ENCODE peak calls at places on chromosomes 13 and 19, in eight cellular contexts. T, W, G, V, E, I, D and N are unnamed samples.

GRCh38 chr19:49338691-49339363 is 3.6 kb downstream of the CD37 start:
- DNase-seq in E (peak; percentile 29), V (no peak), G (no peak), I (peak; percentile 78), D (no peak), T (peak; percentile 90), W (no peak), N (no peak)

GRCh38 chr13:110102053-110102452 is 204.9 kb downstream of the COL4A1 start:
- DNase-seq in V (no peak), G (no peak), T (no peak), E (no peak), W (no peak), I (no peak), D (no peak), N (no peak)

GRCh38 chr13:110244096-110244830 is 62.7 kb downstream of the COL4A1 start:
- DNase-seq in E (no peak), W (no peak), V (no peak), G (no peak), I (no peak), D (peak; percentile 73), T (no peak), N (no peak)

GRCh38 chr19:33957804-33958203 is 161.1 kb downstream of the KCTD15 start:
- DNase-seq in E (no peak), D (no peak), W (no peak), V (no peak), I (no peak), T (no peak), G (no peak), N (no peak)

GRCh38 chr13:109990296-109990695 is 203.9 kb upstream of the IRS2 start:
- DNase-seq in W (no peak), V (no peak), G (no peak), T (no peak), D (no peak), I (no peak), E (no peak), N (no peak)

GRCh38 chr19:51101171-51101865 is 6.9 kb downstream of the CTU1 start:
- DNase-seq in G (no peak), I (no peak), V (no peak), T (no peak), W (no peak), D (no peak), E (no peak), N (no peak)

GRCh38 chr19:8342316-8342683 is 762 bp downstream of the KANK3 start:
- DNase-seq in D (no peak), E (no peak), W (no peak), I (no peak), T (no peak), V (no peak), G (no peak), N (no peak)

GRCh38 chr13:78875792-78876580 is 217.0 kb upstream of the OBI1 start:
- DNase-seq in V (no peak), E (no peak), D (no peak), T (peak; percentile 67), W (no peak), G (no peak), I (no peak), N (peak; percentile 5)

GRCh38 chr19:31392514-31392913 is 43.3 kb upstream of the TSHZ3 start:
- DNase-seq in V (no peak), I (no peak), E (no peak), W (no peak), T (no peak), D (no peak), G (no peak), N (no peak)

GRCh38 chr19:48842744-48843162 is 6.5 kb upstream of the HSD17B14 start:
- DNase-seq in G (no peak), V (peak; percentile 35), D (peak; percentile 34), T (no peak), E (no peak), I (no peak), W (peak; percentile 47), N (peak; percentile 47)

GRCh38 chr19:24086974-24087595 is at the start of gene ZNF254:
- DNase-seq in T (peak; percentile 79), W (peak; percentile 60), I (peak; percentile 91), V (peak; percentile 75), G (peak; percentile 88), D (peak; percentile 70), E (peak; percentile 77), N (no peak)

GRCh38 chr19:14156122-14156521 is 19.7 kb upstream of the ASF1B start:
- DNase-seq in V (no peak), E (no peak), W (no peak), G (no peak), D (no peak), T (no peak), I (no peak), N (no peak)

GRCh38 chr13:102405499-102406079 is 3.7 kb upstream of the FGF14 start:
- DNase-seq in E (no peak), D (no peak), T (no peak), W (no peak), I (peak; percentile 3), G (no peak), V (no peak), N (no peak)

GRCh38 chr19:7855426-7856276 is 18.5 kb downstream of the PRR36 start:
- DNase-seq in T (no peak), W (no peak), V (no peak), D (no peak), I (no peak), E (no peak), G (no peak), N (no peak)

GRCh38 chr13:21670006-21670882 is 629 bp upstream of the FGF9 start:
- DNase-seq in D (no peak), T (peak; percentile 58), G (no peak), V (peak; percentile 46), I (peak; percentile 68), E (no peak), W (peak; percentile 46), N (peak; percentile 69)

GRCh38 chr19:54572696-54573311 is 786 bp upstream of the LILRA2 start:
- DNase-seq in W (no peak), V (no peak), T (no peak), G (peak; percentile 83), D (no peak), I (no peak), E (no peak), N (no peak)